ENCODE peak calls at places on chromosomes 16 and 17, in six cellular contexts. K is NCI-H226, H is ELF-1, N is cerebellum, I is tibial artery, F is left colon. R is an unnamed sample.

GRCh38 chr17:37051839-37052238 is 103.1 kb downstream of the AATF start:
- DNase-seq in H (no peak), N (no peak), F (no peak), K (no peak), I (no peak), R (no peak)

GRCh38 chr17:82449883-82450356 is 632 bp downstream of the CYBC1 start:
- DNase-seq in H (no peak), N (no peak), K (no peak), I (no peak), F (no peak), R (peak; percentile 13)

GRCh38 chr17:3639981-3640596 is 3.5 kb downstream of the CTNS start:
- DNase-seq in K (no peak), F (no peak), N (no peak), I (no peak), H (peak; percentile 44), R (no peak)

GRCh38 chr17:4941027-4941610 is 1.1 kb downstream of the RNF167 start:
- DNase-seq in K (no peak), H (no peak), F (no peak), I (no peak), N (no peak), R (no peak)

GRCh38 chr17:74182041-74182783 is 21.3 kb upstream of the RPL38 start:
- DNase-seq in I (no peak), K (no peak), F (no peak), N (no peak), H (no peak), R (no peak)

GRCh38 chr16:22813946-22814325 is at the start of gene HS3ST2:
- DNase-seq in F (no peak), H (peak; percentile 78), K (no peak), N (peak; percentile 40), I (peak; percentile 76), R (peak; percentile 3)

GRCh38 chr16:66881964-66882508 is 1.7 kb downstream of the PDP2 start:
- DNase-seq in H (no peak), F (peak; percentile 18), N (no peak), I (no peak), K (no peak), R (no peak)

GRCh38 chr17:66829386-66829864 is 5.5 kb upstream of the CACNG5 start:
- DNase-seq in N (no peak), H (peak; percentile 83), I (peak; percentile 35), K (no peak), F (no peak), R (peak; percentile 25)

GRCh38 chr17:73623247-73623646 is 21.0 kb downstream of the SDK2 start:
- DNase-seq in K (no peak), F (no peak), N (no peak), I (no peak), H (no peak), R (no peak)

GRCh38 chr16:3637371-3637923 is 17.0 kb upstream of the DNASE1 start:
- DNase-seq in N (no peak), H (no peak), F (no peak), K (no peak), I (peak; percentile 28), R (peak; percentile 44)